ENCODE peak calls at places on chromosomes 1 and 21, in four cellular contexts. L is aorta, E is A549, Z is right cardiac atrium. U is an unnamed sample.

GRCh38 chr1:204421441-204421840 is 9.8 kb upstream of the PPP1R15B start:
- ATAC-seq in L (no peak), E (no peak), Z (no peak), U (no peak)

GRCh38 chr1:220528679-220529529 is 968 bp downstream of the MARK1 start:
- ATAC-seq in L (peak), E (no peak), Z (peak), U (peak)

GRCh38 chr1:98791498-98791897 is 130.0 kb downstream of the SNX7 start:
- ATAC-seq in L (no peak), E (no peak), Z (no peak), U (no peak)

GRCh38 chr1:29453502-29454240 is 217.3 kb downstream of the PTPRU start:
- ATAC-seq in L (no peak), E (peak), Z (peak), U (no peak)

GRCh38 chr1:116806671-116807070 is 52.4 kb downstream of the CD2 start:
- ATAC-seq in L (no peak), E (no peak), Z (no peak), U (no peak)

GRCh38 chr1:246954126-246954525 is 22.4 kb upstream of the AHCTF1 start:
- ATAC-seq in L (no peak), E (no peak), Z (peak), U (no peak)

GRCh38 chr21:32457360-32457840 is 44.9 kb downstream of the EVA1C start:
- ATAC-seq in L (peak), E (peak), Z (peak), U (peak)

GRCh38 chr1:242585616-242586354 is 61.3 kb upstream of the PLD5 start:
- ATAC-seq in L (no peak), E (no peak), Z (no peak), U (no peak)

DNA sequence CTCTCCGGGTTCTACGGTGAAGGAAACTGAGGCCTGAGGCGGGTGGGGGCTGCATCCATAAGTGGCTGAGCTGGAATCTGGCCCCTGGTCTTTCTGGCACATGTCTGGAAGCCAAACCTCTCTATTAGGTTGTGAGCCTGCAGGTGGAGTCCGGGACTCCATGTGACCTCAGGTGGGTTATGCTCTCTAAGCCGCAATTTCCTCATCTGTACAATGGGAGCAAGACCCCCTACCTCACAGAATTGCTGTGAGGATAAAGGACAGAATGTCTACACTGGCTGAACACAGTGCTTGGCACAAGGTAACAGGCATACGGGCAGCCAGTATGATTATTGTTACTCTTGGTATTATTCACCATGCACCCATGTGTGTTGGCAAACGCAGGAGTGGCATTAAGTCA is 6.7 kb downstream of the EPHA2 start:
- ATAC-seq in L (no peak), E (no peak), Z (no peak), U (no peak)
- H3K27ac ChIP-seq in L (no peak), E (peak), Z (no peak), U (no peak)

GRCh38 chr21:34807146-34807880 is 138.5 kb downstream of the CLIC6 start:
- ATAC-seq in L (peak), E (peak), Z (peak), U (peak)
- H3K27ac ChIP-seq in L (no peak), E (peak), Z (no peak), U (no peak)

GRCh38 chr1:86760199-86760598 is 55.8 kb downstream of the SH3GLB1 start:
- ATAC-seq in L (no peak), E (no peak), Z (no peak), U (no peak)

GRCh38 chr1:86765674-86766073 is 61.3 kb downstream of the SH3GLB1 start:
- ATAC-seq in L (no peak), E (no peak), Z (no peak), U (no peak)

GRCh38 chr1:86765073-86765472 is 60.7 kb downstream of the SH3GLB1 start:
- ATAC-seq in L (no peak), E (no peak), Z (peak), U (no peak)

GRCh38 chr1:86764523-86764922 is 60.1 kb downstream of the SH3GLB1 start:
- ATAC-seq in L (no peak), E (no peak), Z (no peak), U (no peak)

DNA sequence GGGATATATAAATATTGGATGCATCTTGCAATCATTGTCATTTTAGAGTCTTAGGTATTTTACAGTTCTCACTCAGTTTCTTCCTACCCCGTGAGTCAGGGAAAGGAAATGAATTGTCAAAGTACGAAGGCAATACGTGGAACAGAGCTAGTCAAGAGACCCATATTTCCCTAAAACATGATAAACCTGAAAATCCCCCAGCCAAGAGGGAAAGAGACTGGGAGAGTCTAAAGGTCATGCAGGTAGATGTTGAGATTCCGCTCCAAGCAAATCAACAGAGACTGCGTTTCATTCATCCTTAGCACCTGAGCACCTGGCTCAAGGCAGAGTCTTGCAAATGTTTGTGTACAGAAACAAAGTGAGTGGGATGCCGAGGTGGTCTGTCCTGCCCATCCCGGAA is 58.0 kb downstream of the SH3GLB1 start:
- ATAC-seq in L (no peak), E (no peak), Z (no peak), U (no peak)
- H3K27ac ChIP-seq in L (no peak), E (no peak), Z (no peak), U (no peak)

DNA sequence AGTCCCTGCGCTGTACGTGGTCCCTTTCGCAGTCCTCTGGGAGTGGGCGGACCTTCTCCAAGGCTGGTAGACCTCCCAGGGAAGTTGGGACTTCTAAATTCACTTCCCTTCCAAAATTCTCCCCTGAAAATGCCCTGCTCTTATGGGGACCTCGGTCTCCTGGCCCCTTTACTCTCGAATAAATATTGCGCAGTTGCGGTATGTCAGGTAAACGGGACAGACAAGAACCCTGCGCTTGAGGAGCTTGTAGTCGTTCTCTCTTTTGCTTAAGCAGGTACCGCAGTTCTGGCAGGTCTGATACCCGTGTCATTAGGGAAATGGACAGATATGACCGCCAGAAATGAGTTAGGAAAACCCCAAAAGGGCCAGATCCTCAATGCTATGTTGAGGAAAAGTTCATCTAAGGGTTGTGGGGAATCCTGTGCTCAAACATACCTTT is 561 bp downstream of the KIF2C start:
- ATAC-seq in L (peak), E (peak), Z (no peak), U (no peak)
- H3K27ac ChIP-seq in L (no peak), E (peak), Z (no peak), U (peak)

GRCh38 chr1:9338354-9339250 is 45.9 kb downstream of the SPSB1 start:
- ATAC-seq in L (peak), E (no peak), Z (peak), U (peak)
- H3K27ac ChIP-seq in L (no peak), E (no peak), Z (peak), U (peak)

GRCh38 chr21:27412530-27412929 is 445.6 kb upstream of the ADAMTS5 start:
- ATAC-seq in L (no peak), E (no peak), Z (no peak), U (no peak)
- H3K27ac ChIP-seq in L (no peak), E (no peak), Z (no peak), U (no peak)